ENCODE peak calls at places on chromosomes 11 and 22, in six cellular contexts. N is K562; D is ACHN; R is effector memory CD8-positive, alpha-beta T cell; Y is activated CD4-positive, alpha-beta T cell treated with anti-CD3 and anti-CD28 coated beads, Interleukin-2, amount 50 U/mL, for 1 hour; E is GM10248. L is an unnamed sample.
A peak's percentile ranks its signal among the peaks of the same experiment; 100 is the strongest.

GRCh38 chr22:32853662-32854061 is 52.2 kb downstream of the TIMP3 start:
- DNase-seq in N (no peak), D (no peak), R (no peak), Y (no peak), E (no peak), L (no peak)

GRCh38 chr11:133065847-133066485 is 466.3 kb downstream of the OPCML start:
- DNase-seq in N (no peak), D (no peak), R (no peak), Y (no peak), E (no peak), L (no peak)

GRCh38 chr11:67572747-67573419 is 10.7 kb upstream of the GSTP1 start:
- DNase-seq in N (peak; percentile 87), D (peak; percentile 76), R (no peak), Y (no peak), E (no peak), L (peak; percentile 15)

GRCh38 chr11:61949169-61950034 is 749 bp upstream of the BEST1 start:
- DNase-seq in N (peak; percentile 90), D (peak; percentile 53), R (no peak), Y (no peak), E (no peak), L (peak; percentile 97)

GRCh38 chr11:65856689-65857499 is 1.1 kb downstream of the CFL1 start:
- DNase-seq in N (peak; percentile 84), D (peak; percentile 64), R (peak; percentile 79), Y (peak; percentile 79), E (peak; percentile 79), L (no peak)

GRCh38 chr22:23889620-23890019 is 4.6 kb upstream of the MIF start:
- DNase-seq in N (no peak), D (no peak), R (no peak), Y (no peak), E (no peak), L (no peak)

GRCh38 chr11:75558939-75559843 is 2.9 kb upstream of the SERPINH1 start:
- DNase-seq in N (peak; percentile 84), D (peak; percentile 46), R (no peak), Y (no peak), E (no peak), L (peak; percentile 79)

GRCh38 chr11:17521106-17521900 is 22.9 kb downstream of the USH1C start:
- DNase-seq in N (no peak), D (no peak), R (no peak), Y (no peak), E (no peak), L (no peak)

GRCh38 chr22:39419096-39419495 is 19.5 kb downstream of the TAB1 start:
- DNase-seq in N (no peak), D (no peak), R (no peak), Y (no peak), E (no peak), L (no peak)

GRCh38 chr22:40609216-40609615 is 27.3 kb downstream of the MRTFA start:
- DNase-seq in N (no peak), D (no peak), R (no peak), Y (no peak), E (no peak), L (no peak)

GRCh38 chr22:44147821-44148574 is 32.7 kb upstream of the PARVG start:
- DNase-seq in N (no peak), D (peak; percentile 6), R (no peak), Y (no peak), E (no peak), L (no peak)

GRCh38 chr11:47488674-47489394 is 39.9 kb upstream of the RAPSN start:
- DNase-seq in N (no peak), D (no peak), R (no peak), Y (no peak), E (no peak), L (no peak)

GRCh38 chr11:76115555-76115954 is 90.7 kb downstream of the WNT11 start:
- DNase-seq in N (no peak), D (no peak), R (no peak), Y (no peak), E (no peak), L (no peak)

GRCh38 chr22:29820941-29821789 is 16.9 kb downstream of the ASCC2 start:
- DNase-seq in N (peak; percentile 95), D (peak; percentile 72), R (no peak), Y (no peak), E (peak; percentile 78), L (peak; percentile 47)

GRCh38 chr11:72221386-72221785 is 3.2 kb upstream of the INPPL1 start:
- DNase-seq in N (no peak), D (no peak), R (no peak), Y (no peak), E (peak; percentile 7), L (no peak)

GRCh38 chr11:108498816-108499408 is 728 bp upstream of the POGLUT3 start:
- DNase-seq in N (no peak), D (no peak), R (no peak), Y (no peak), E (no peak), L (no peak)

GRCh38 chr11:72768581-72768980 is 16.4 kb upstream of the ARAP1 start:
- DNase-seq in N (no peak), D (no peak), R (no peak), Y (no peak), E (no peak), L (no peak)

GRCh38 chr11:61134801-61135257 is 26.4 kb downstream of the VPS37C start:
- DNase-seq in N (no peak), D (no peak), R (no peak), Y (no peak), E (no peak), L (no peak)

GRCh38 chr11:4539603-4540219 is 5.3 kb upstream of the OR52M1 start:
- DNase-seq in N (peak; percentile 50), D (peak; percentile 29), R (peak; percentile 11), Y (peak; percentile 37), E (peak; percentile 36), L (no peak)

GRCh38 chr11:129536338-129536737 is 160.7 kb downstream of the BARX2 start:
- DNase-seq in N (no peak), D (no peak), R (no peak), Y (no peak), E (no peak), L (no peak)

GRCh38 chr11:59185412-59185811 is 13.5 kb downstream of the DTX4 start:
- DNase-seq in N (no peak), D (no peak), R (no peak), Y (no peak), E (no peak), L (no peak)

GRCh38 chr11:103735497-103736032 is 300.9 kb upstream of the DDI1 start:
- DNase-seq in N (no peak), D (no peak), R (no peak), Y (no peak), E (no peak), L (no peak)

GRCh38 chr22:47299879-47300697 is 537.6 kb downstream of the TBC1D22A start:
- DNase-seq in N (no peak), D (no peak), R (no peak), Y (no peak), E (peak; percentile 11), L (no peak)

GRCh38 chr11:47269829-47270305 is at the start of gene MADD:
- DNase-seq in N (peak; percentile 93), D (peak; percentile 76), R (peak; percentile 89), Y (peak; percentile 90), E (peak; percentile 97), L (no peak)

GRCh38 chr22:33513388-33514336 is 406.6 kb downstream of the LARGE1 start:
- DNase-seq in N (no peak), D (no peak), R (no peak), Y (no peak), E (no peak), L (peak; percentile 2)

GRCh38 chr11:121466063-121466794 is 13.5 kb upstream of the SORL1-AS1 start:
- DNase-seq in N (peak; percentile 19), D (peak; percentile 94), R (peak; percentile 13), Y (peak; percentile 32), E (no peak), L (peak; percentile 57)

GRCh38 chr22:23192133-23192532 is 11.8 kb downstream of the BCR start:
- DNase-seq in N (peak; percentile 60), D (no peak), R (no peak), Y (no peak), E (no peak), L (no peak)

GRCh38 chr11:64868904-64869570 is 9.4 kb downstream of the EHD1 start:
- DNase-seq in N (no peak), D (peak; percentile 72), R (no peak), Y (no peak), E (no peak), L (no peak)

GRCh38 chr11:96817488-96817887 is 427.7 kb downstream of the JRKL start:
- DNase-seq in N (peak; percentile 75), D (no peak), R (no peak), Y (no peak), E (no peak), L (no peak)